ENCODE peak calls at places on chromosomes 2 and 18, in nine cellular contexts. J, G, D, F, K, R, X, U and O are unnamed samples.

GRCh38 chr18:54052732-54053131 is 171.7 kb downstream of the MBD2 start:
- DNase-seq in F (no peak), J (no peak), D (no peak), R (no peak), K (no peak), X (no peak), G (no peak), U (no peak), O (no peak)

GRCh38 chr18:39806519-39806918 is 2148.5 kb upstream of the PIK3C3 start:
- DNase-seq in R (peak), D (no peak), U (peak), F (no peak), X (peak), K (peak), G (peak), J (peak), O (no peak)

GRCh38 chr2:136389809-136390208 is 271.9 kb upstream of the CXCR4 start:
- DNase-seq in D (peak), G (no peak), U (no peak), J (no peak), R (no peak), K (no peak), X (no peak), F (no peak), O (no peak)

GRCh38 chr2:98822301-98823164 is 91.6 kb upstream of the MGAT4A start:
- DNase-seq in R (no peak), G (no peak), F (peak), K (no peak), X (no peak), U (no peak), D (no peak), J (no peak), O (peak)

GRCh38 chr18:47736376-47737140 is 193.9 kb downstream of the SMAD2 start:
- DNase-seq in J (no peak), D (no peak), F (peak), K (no peak), U (no peak), G (no peak), R (no peak), X (no peak), O (no peak)

GRCh38 chr2:239395524-239395923 is 5.3 kb downstream of the HDAC4 start:
- DNase-seq in R (no peak), J (no peak), D (no peak), F (no peak), K (no peak), U (no peak), X (no peak), G (no peak), O (no peak)

GRCh38 chr2:233329489-233330135 is 22.0 kb downstream of the SAG start:
- DNase-seq in U (peak), J (peak), F (no peak), R (no peak), X (peak), D (no peak), G (peak), K (no peak), O (no peak)

GRCh38 chr2:100783986-100784385 is 36.0 kb upstream of the NPAS2 start:
- DNase-seq in G (no peak), D (no peak), J (peak), F (no peak), U (no peak), X (peak), R (no peak), K (no peak), O (no peak)

GRCh38 chr2:209773377-209773776 is 1.7 kb downstream of the UNC80 start:
- DNase-seq in J (no peak), D (no peak), F (no peak), G (no peak), X (no peak), R (no peak), U (no peak), K (no peak), O (no peak)

GRCh38 chr18:3150274-3150673 is 69.5 kb downstream of the MYOM1 start:
- DNase-seq in R (no peak), X (no peak), F (no peak), G (no peak), J (no peak), K (no peak), U (no peak), D (no peak), O (no peak)

DNA sequence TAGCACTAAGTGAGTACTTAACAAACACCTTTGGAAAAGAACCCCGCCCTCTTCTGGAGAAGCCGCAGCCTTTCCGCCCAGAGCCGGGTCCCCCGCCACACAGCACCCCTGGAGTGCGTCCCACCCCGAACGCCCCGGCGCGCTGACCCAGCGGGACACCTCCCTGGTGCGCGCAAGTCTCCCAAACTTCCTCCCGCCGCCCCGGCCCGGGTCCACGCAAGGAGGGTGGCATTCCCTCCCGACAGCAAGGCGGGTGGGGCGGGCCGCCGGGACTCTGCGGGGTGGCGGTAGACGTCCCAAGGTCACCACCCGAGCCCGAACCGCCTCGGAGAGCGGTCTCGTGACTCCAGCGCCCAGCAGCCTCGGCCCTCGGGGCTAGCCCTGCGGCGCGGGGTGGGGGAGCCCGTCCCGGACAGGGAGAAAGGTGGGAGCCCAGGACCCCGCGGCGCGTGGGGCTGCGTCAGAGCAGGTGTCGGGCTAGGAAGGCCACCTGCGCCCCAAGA is 598 bp downstream of the CCDC93 start:
- DNase-seq in U (no peak), X (no peak), F (peak), J (no peak), R (peak), G (no peak), K (peak), D (peak), O (peak)
- TF ChIP-seq CTCF in U (no peak), X (no peak), F (no peak), J (no peak), R (no peak), G (no peak), K (no peak), D (peak), O (no peak)

DNA sequence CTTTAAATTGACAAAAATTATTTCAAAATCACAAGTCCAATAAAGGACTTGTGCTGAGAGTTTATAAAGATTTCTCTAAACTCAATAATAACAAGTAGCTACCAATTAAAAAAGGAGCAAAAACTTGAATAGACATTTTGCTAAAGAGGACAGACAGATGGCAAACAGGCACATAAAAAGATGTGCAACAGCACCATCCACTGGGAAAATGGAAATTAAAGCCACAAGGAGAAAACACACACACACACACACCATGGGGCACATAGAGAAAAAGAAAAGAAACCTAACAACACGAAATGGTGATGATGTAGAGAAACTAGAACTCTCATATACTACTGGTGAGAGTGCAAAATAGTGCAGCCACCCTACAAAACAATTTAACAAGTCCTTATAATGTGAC is 12.6 kb upstream of the SLC9A4 start:
- DNase-seq in J (no peak), U (no peak), F (no peak), X (no peak), K (peak), D (no peak), G (no peak), R (no peak), O (no peak)
- TF ChIP-seq CTCF in J (no peak), U (no peak), F (no peak), X (no peak), K (no peak), D (peak), G (no peak), R (no peak), O (no peak)

DNA sequence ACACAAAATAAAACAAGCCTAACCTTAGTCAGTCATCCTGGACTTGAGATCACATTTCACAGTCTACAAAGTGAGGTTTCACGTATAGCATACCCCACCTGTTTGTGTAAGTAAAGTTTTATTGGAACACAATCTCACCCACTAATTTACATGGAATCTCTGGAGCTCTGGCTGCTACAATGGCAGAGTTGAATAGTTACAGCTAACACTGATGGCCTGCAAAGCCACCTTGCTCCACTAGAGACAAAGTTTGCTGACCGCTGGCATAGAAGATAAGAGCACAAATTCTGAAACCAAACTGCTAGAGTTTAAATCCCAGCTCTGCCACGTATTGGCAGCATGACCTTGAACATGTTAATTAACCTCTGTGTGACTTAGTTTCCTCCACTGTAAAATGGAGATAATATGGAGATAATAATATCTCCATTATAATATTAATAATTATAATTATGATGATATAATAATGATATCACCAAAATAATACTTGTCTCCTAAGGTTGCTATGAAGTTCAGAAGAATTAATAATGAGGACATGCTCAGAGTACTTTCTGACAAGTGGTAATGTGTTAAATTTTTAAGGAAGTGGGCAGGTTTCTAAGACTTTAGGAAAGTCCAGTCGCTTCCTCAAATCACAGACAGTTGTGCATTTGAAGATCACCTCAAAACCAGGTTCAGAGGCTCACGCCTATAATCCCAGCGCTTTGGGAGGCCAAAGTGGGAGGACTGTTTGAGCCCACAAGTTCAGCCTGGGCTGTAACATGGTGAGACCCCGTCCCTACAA is 204.6 kb downstream of the SH3RF3 start:
- DNase-seq in G (peak), R (no peak), X (no peak), J (peak), D (no peak), U (peak), K (peak), F (no peak), O (no peak)
- TF ChIP-seq CTCF in G (peak), R (no peak), X (peak), J (peak), D (no peak), U (peak), K (peak), F (no peak), O (no peak)

DNA sequence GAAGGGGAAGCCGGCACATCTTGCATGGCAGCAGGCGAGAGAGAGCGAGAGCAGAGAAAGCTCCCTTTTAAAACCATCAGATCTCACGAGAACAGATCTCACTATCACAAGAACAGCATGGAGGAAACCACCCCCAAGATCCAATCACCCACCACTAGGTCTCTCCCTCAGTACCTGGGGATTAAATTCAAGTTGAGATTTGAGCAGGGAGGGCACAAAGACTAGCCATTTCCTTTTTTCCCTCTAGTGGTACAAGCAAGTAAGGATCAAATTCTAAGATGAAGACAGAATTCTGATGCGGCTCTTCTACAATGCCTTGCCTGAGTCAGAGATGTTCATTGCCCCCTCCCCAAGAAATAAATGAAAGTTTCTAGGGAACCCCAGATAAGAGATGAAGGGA is 45.6 kb upstream of the ANKRD44 start:
- DNase-seq in G (no peak), R (no peak), X (no peak), U (no peak), J (no peak), D (peak), K (no peak), F (no peak), O (no peak)
- TF ChIP-seq CTCF in G (peak), R (peak), X (peak), U (peak), J (peak), D (peak), K (peak), F (no peak), O (peak)

GRCh38 chr2:95049088-95049955 is 23.8 kb downstream of the MAL start:
- DNase-seq in F (no peak), U (no peak), D (no peak), G (no peak), J (no peak), R (no peak), K (no peak), X (no peak), O (no peak)
- TF ChIP-seq CTCF in F (no peak), U (no peak), D (no peak), G (no peak), J (no peak), R (no peak), K (no peak), X (no peak), O (no peak)

GRCh38 chr2:51424418-51424817 is 392.5 kb upstream of the NRXN1 start:
- DNase-seq in U (no peak), X (no peak), R (no peak), G (no peak), J (no peak), F (no peak), K (peak), D (no peak), O (peak)
- TF ChIP-seq CTCF in U (no peak), X (no peak), R (no peak), G (peak), J (no peak), F (no peak), K (no peak), D (no peak), O (peak)

DNA sequence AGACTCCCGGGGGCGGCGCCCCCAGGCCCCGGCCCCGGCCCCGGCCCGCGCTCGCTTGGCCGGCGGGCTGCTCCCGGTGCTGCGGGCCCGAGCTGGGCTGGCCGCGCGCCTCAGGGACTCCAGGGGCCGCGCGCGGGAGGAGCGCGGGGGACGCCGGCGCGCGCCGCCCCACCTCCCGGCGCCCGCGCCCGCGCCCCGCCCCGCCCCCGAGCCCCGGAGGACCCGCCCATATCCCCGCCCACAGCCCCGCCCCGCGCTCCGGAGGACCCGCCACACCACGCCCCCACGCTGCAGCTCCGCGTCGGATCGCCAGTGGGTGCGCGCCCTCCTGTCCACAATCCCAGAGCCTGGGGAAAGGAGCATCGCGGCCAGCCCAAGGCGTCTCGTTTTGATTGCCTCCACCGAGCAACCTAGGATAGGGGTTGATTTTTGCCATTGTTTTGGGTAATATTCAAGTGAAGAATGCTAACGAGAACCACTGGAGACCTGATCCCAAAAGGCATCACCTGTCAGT is at the start of gene PARD6G:
- DNase-seq in U (peak), X (peak), R (no peak), D (peak), F (peak), J (peak), K (peak), G (peak), O (peak)
- TF ChIP-seq CTCF in U (peak), X (no peak), R (peak), D (no peak), F (no peak), J (no peak), K (no peak), G (peak), O (no peak)

DNA sequence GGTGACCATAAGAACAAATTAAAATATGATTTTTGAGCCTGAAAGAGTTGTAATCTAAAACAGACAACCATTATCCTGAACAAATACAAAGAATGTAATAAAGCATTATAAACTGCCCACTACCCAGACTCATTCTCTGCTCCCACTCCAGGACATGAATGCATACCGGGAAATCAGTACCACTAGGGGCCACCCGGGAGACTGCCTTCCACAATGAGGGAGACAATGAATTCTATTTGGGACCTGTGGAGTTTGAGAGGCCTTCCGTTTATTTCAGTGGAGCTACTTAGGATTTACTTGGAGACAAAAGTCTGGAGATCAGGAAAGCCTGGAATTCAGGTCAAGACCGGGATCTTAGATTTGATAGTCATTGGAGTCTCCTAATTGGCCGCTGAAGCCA is 50.0 kb downstream of the NAB1 start:
- DNase-seq in U (no peak), R (no peak), J (peak), K (no peak), X (no peak), F (no peak), D (no peak), G (no peak), O (no peak)
- TF ChIP-seq CTCF in U (peak), R (peak), J (peak), K (no peak), X (peak), F (no peak), D (no peak), G (peak), O (peak)

DNA sequence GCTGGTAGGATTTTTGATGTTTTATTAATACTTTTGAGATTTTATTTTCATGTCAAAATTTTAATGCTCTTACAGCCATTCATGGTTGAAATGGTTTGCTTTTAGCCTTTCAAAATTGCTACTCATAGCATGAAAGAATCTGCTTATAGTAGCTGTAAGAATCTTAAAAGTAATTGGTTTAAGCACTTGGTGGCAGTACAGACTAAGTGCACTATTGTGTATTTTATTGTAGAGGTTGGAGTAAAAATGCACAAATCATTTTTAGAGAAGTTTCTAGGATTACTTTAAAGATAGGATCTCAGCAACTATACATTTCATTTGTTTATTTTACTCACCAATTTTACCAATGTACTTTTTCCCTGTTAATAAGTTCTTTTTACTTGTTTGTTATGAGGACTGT is 205.8 kb downstream of the SPAG16 start:
- DNase-seq in R (peak), J (no peak), U (no peak), D (peak), F (no peak), G (no peak), K (peak), X (no peak), O (no peak)
- TF ChIP-seq CTCF in R (no peak), J (no peak), U (no peak), D (peak), F (no peak), G (no peak), K (peak), X (no peak), O (no peak)